ENCODE peak calls at places on chromosomes 13 and 19, in five cellular contexts. P is endothelial cell of umbilical vein, X is cardiac muscle cell, E is astrocyte of the spinal cord, F is suprapubic skin. R is an unnamed sample.

GRCh38 chr13:98172570-98173405 is 4.3 kb downstream of the RNF113B start:
- DNase-seq in X (peak; percentile 69), E (peak; percentile 53), F (no peak), P (no peak), R (no peak)

GRCh38 chr19:38375748-38376147 is 1.4 kb downstream of the PSMD8 start:
- DNase-seq in F (no peak), P (no peak), X (no peak), E (no peak), R (no peak)

GRCh38 chr13:98060282-98060681 is 82.6 kb upstream of the FARP1 start:
- DNase-seq in F (no peak), E (no peak), X (no peak), P (no peak), R (no peak)

GRCh38 chr13:40564342-40564997 is 102.0 kb downstream of the FOXO1 start:
- DNase-seq in X (peak; percentile 49), F (no peak), E (no peak), P (peak; percentile 91), R (no peak)

GRCh38 chr19:41877916-41878905 is 1.1 kb downstream of the CD79A start:
- DNase-seq in F (no peak), X (no peak), P (no peak), E (no peak), R (no peak)

GRCh38 chr13:28492527-28493367 is 2.2 kb downstream of the FLT1 start:
- DNase-seq in F (no peak), P (no peak), E (no peak), X (no peak), R (no peak)

GRCh38 chr19:30360378-30361106 is 11.6 kb upstream of the ZNF536 start:
- DNase-seq in P (no peak), F (peak; percentile 62), X (no peak), E (no peak), R (no peak)

GRCh38 chr19:55056827-55057226 is 6.1 kb downstream of the RDH13 start:
- DNase-seq in E (no peak), P (no peak), X (no peak), F (no peak), R (no peak)

GRCh38 chr19:16612631-16613030 is 15.4 kb downstream of the MED26 start:
- DNase-seq in E (no peak), X (peak; percentile 61), F (no peak), P (no peak), R (no peak)

GRCh38 chr13:33931397-33931987 is 113.5 kb downstream of the RFC3 start:
- DNase-seq in P (peak; percentile 39), E (peak; percentile 57), F (no peak), X (peak; percentile 76), R (peak; percentile 41)

GRCh38 chr13:99151516-99151915 is 49.1 kb upstream of the UBAC2 start:
- DNase-seq in X (peak; percentile 54), P (no peak), E (peak; percentile 67), F (no peak), R (no peak)

GRCh38 chr13:113073942-113074341 is 31.6 kb upstream of the F7 start:
- DNase-seq in X (no peak), E (no peak), P (no peak), F (no peak), R (no peak)

GRCh38 chr19:3176715-3177501 is 1.7 kb upstream of the S1PR4 start:
- DNase-seq in X (no peak), F (no peak), P (no peak), E (peak; percentile 43), R (no peak)

GRCh38 chr19:13382633-13382938 is 123.7 kb downstream of the CACNA1A start:
- DNase-seq in E (no peak), X (no peak), F (no peak), P (no peak), R (no peak)

GRCh38 chr13:71864981-71865857 is 1.8 kb downstream of the DACH1 start:
- DNase-seq in X (peak; percentile 12), P (peak; percentile 37), E (peak; percentile 38), F (peak; percentile 73), R (no peak)

GRCh38 chr19:41701401-41702075 is 6.9 kb upstream of the CEACAM5 start:
- DNase-seq in F (peak; percentile 55), P (no peak), X (no peak), E (no peak), R (peak; percentile 34)

GRCh38 chr19:45275370-45275971 is 24.4 kb downstream of the MARK4 start:
- DNase-seq in F (no peak), X (peak; percentile 31), E (no peak), P (no peak), R (no peak)

GRCh38 chr13:45162821-45163220 is 38.0 kb downstream of the KCTD4 start:
- DNase-seq in P (peak; percentile 78), F (no peak), X (peak; percentile 84), E (peak; percentile 93), R (no peak)

GRCh38 chr13:101978546-101979315 is 423.1 kb downstream of the FGF14 start:
- DNase-seq in X (no peak), P (no peak), F (no peak), E (no peak), R (no peak)

GRCh38 chr13:31951215-31951678 is 80.3 kb upstream of the FRY start:
- DNase-seq in E (no peak), P (no peak), F (no peak), X (no peak), R (no peak)

GRCh38 chr13:46595136-46595917 is 42.4 kb downstream of the LRCH1 start:
- DNase-seq in E (no peak), P (peak; percentile 49), F (no peak), X (peak; percentile 40), R (no peak)

GRCh38 chr13:85806553-85807175 is 7.4 kb upstream of the SLITRK6 start:
- DNase-seq in F (no peak), X (peak; percentile 75), P (peak; percentile 37), E (peak; percentile 69), R (peak; percentile 59)

GRCh38 chr13:97879646-97880297 is 73.7 kb upstream of the IPO5 start:
- DNase-seq in E (peak; percentile 90), X (peak; percentile 84), P (peak; percentile 72), F (no peak), R (no peak)

GRCh38 chr19:2618611-2619010 is 83.9 kb downstream of the GNG7 start:
- DNase-seq in F (no peak), P (peak; percentile 29), E (peak; percentile 41), X (peak; percentile 59), R (no peak)

GRCh38 chr13:106133025-106133424 is 402.4 kb downstream of the EFNB2 start:
- DNase-seq in P (peak; percentile 77), E (peak; percentile 82), X (peak; percentile 79), F (no peak), R (no peak)
- TF ChIP-seq CTCF in P (no peak), E (no peak), X (no peak), F (no peak), R (no peak)

GRCh38 chr13:39197645-39198007 is 159.4 kb downstream of the NHLRC3 start:
- DNase-seq in X (no peak), F (no peak), E (no peak), P (no peak), R (no peak)

GRCh38 chr13:39196957-39197644 is 158.8 kb downstream of the NHLRC3 start:
- DNase-seq in X (no peak), E (peak; percentile 3), P (no peak), F (no peak), R (no peak)

GRCh38 chr13:39202746-39203145 is 164.5 kb downstream of the NHLRC3 start:
- DNase-seq in X (no peak), E (no peak), P (no peak), F (no peak), R (no peak)

DNA sequence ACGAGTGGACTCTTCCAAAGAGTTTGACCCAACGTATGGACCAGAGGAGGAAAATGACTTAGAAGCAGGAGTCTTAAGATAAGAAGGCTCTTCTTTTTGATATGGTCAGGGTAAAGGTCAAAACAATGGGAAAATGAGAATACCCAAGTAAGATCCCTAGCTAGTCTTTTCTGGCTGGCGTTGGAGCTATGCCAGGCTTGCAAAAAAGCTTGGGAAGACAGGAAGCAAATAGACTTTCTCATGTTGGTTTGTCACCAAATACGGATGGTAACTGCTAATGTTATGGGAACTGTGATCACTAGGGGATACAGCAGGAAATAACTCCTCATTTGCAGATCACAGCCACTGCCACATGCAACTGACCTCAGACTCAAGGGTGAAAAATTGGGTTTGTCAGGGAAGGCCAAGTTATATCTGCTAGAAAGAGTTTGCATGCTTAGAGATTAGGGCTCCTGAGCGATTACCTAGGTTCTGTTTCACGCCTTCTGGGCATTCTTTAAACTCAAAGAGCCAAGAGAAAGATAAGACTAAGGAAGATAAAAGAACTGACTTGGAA is 162.9 kb downstream of the NHLRC3 start:
- DNase-seq in F (no peak), E (no peak), P (no peak), X (peak; percentile 2), R (no peak)
- H3K4me3 ChIP-seq in F (no peak overlapping the region), E (no peak overlapping the region), P (no peak overlapping the region), X (no peak overlapping the region), R (no peak overlapping the region)

GRCh38 chr13:51912511-51913225 is 50.9 kb downstream of the CCDC70 start:
- DNase-seq in E (no peak), X (no peak), P (no peak), F (peak; percentile 38), R (no peak)

GRCh38 chr13:51913421-51914136 is 51.8 kb downstream of the CCDC70 start:
- DNase-seq in F (peak; percentile 24), X (no peak), E (no peak), P (no peak), R (peak; percentile 32)

GRCh38 chr13:51910508-51910907 is 48.7 kb downstream of the CCDC70 start:
- DNase-seq in F (peak; percentile 53), P (no peak), E (no peak), X (no peak), R (no peak)

GRCh38 chr13:51914137-51914493 is 52.3 kb downstream of the CCDC70 start:
- DNase-seq in F (no peak), X (no peak), E (no peak), P (no peak), R (no peak)

GRCh38 chr13:51912091-51912490 is 50.3 kb downstream of the CCDC70 start:
- DNase-seq in E (no peak), P (no peak), X (no peak), F (peak; percentile 40), R (peak; percentile 75)
- TF ChIP-seq CTCF in E (no peak), P (no peak), X (no peak), F (no peak), R (no peak)

GRCh38 chr13:50511877-50512332 is 331.6 kb downstream of the DLEU7 start:
- DNase-seq in P (no peak), E (no peak), F (no peak), X (no peak), R (no peak)
- H3K4me3 ChIP-seq in P (no peak overlapping the region), E (no peak overlapping the region), F (peak overlapping the region; percentile 39), X (no peak overlapping the region), R (no peak overlapping the region)

GRCh38 chr19:49940482-49940791 is 11.1 kb upstream of the NUP62 start:
- DNase-seq in P (no peak), E (no peak), F (no peak), X (no peak), R (no peak)
- TF ChIP-seq CTCF in P (no peak), E (no peak), F (no peak), X (no peak), R (no peak)

R was measured in Caco-2.